ENCODE peak calls at places on chromosomes 2 and 18, in four cellular contexts. T is fibroblast of villous mesenchyme, X is A549, M is NB4. R is an unnamed sample.

GRCh38 chr18:79965119-79965902 is 868 bp downstream of the HSBP1L1 start:
- DNase-seq in T (peak), M (no peak), X (peak), R (peak)

GRCh38 chr2:27573452-27573851 is 9.4 kb upstream of the ZNF512 start:
- DNase-seq in M (no peak), X (no peak), T (peak), R (no peak)

GRCh38 chr2:103285354-103285753 is 523.5 kb downstream of the TMEM182 start:
- DNase-seq in T (no peak), X (no peak), M (no peak), R (no peak)

GRCh38 chr2:232420463-232421188 is 14.0 kb downstream of the ALPG start:
- DNase-seq in T (peak), X (peak), M (no peak), R (no peak)

GRCh38 chr2:71482055-71482454 is 28.7 kb downstream of the DYSF start:
- DNase-seq in T (no peak), X (no peak), M (no peak), R (no peak)

GRCh38 chr2:157261199-157261782 is 3.8 kb downstream of the GALNT5 start:
- DNase-seq in M (peak), X (peak), T (peak), R (peak)

GRCh38 chr2:197548582-197548981 is 32.7 kb downstream of the MOB4 start:
- DNase-seq in X (no peak), T (no peak), M (no peak), R (no peak)

GRCh38 chr2:11778923-11779757 is 32.7 kb downstream of the LPIN1 start:
- DNase-seq in X (peak), T (peak), M (peak), R (peak)

GRCh38 chr2:162282765-162283425 is 35.6 kb downstream of the IFIH1 start:
- DNase-seq in M (no peak), X (no peak), T (peak), R (no peak)

GRCh38 chr2:71071681-71072398 is 3.4 kb downstream of the NAGK start:
- DNase-seq in M (peak), T (peak), X (no peak), R (no peak)

GRCh38 chr2:218733615-218734021 is 23.0 kb downstream of the TTLL4 start:
- DNase-seq in T (peak), X (peak), M (peak), R (no peak)

GRCh38 chr18:22318745-22319407 is 98.8 kb downstream of the CTAGE1 start:
- DNase-seq in M (peak), T (peak), X (no peak), R (no peak)

GRCh38 chr18:22320736-22321135 is 97.0 kb downstream of the CTAGE1 start:
- DNase-seq in M (peak), T (no peak), X (no peak), R (no peak)

GRCh38 chr18:22324191-22325131 is 93.3 kb downstream of the CTAGE1 start:
- DNase-seq in X (no peak), T (peak), M (no peak), R (no peak)

GRCh38 chr18:22322251-22322691 is 95.4 kb downstream of the CTAGE1 start:
- DNase-seq in X (no peak), T (peak), M (no peak), R (no peak)

DNA sequence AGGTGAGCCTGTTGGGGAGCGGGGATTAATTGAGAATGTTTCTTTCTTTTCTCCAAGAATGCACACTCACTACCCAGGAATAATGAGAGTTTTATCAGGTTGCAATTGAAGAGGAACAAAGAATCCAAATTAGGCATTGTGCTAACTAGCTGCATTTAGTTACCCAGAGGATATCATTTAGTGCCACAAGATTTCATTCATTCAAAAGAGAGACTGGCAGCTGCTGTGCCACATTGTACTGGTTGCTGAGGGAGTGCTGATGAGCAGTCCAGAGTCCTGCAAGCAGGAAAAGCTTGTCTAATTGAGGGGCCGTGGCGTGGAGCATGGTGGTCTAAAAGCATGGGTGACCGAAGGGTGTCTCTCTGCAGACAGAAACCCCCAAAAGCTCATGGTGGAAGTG is 97.6 kb downstream of the CTAGE1 start:
- DNase-seq in T (no peak), M (no peak), X (no peak), R (no peak)
- TF ChIP-seq CTCF in T (no peak), M (no peak), X (no peak), R (no peak)

GRCh38 chr2:207768168-207768890 is 1.4 kb downstream of the FZD5 start:
- DNase-seq in T (peak), M (no peak), X (peak), R (no peak)

GRCh38 chr2:207765541-207765940 is 4.2 kb downstream of the FZD5 start:
- DNase-seq in M (no peak), X (no peak), T (no peak), R (no peak)

GRCh38 chr2:207767461-207768167 is 2.1 kb downstream of the FZD5 start:
- DNase-seq in M (no peak), T (no peak), X (peak), R (no peak)

GRCh38 chr2:207765960-207766582 is 3.6 kb downstream of the FZD5 start:
- DNase-seq in M (no peak), T (no peak), X (no peak), R (no peak)

GRCh38 chr2:207766697-207767460 is 2.8 kb downstream of the FZD5 start:
- DNase-seq in T (no peak), X (no peak), M (no peak), R (no peak)
- TF ChIP-seq CTCF in T (no peak), X (no peak), M (no peak), R (no peak)

GRCh38 chr18:12637901-12638633 is 19.8 kb downstream of the SPIRE1 start:
- DNase-seq in M (no peak), T (peak), X (no peak), R (peak)

GRCh38 chr18:12640881-12641200 is 17.1 kb downstream of the SPIRE1 start:
- DNase-seq in X (no peak), M (no peak), T (no peak), R (no peak)

GRCh38 chr18:12637393-12637792 is 20.5 kb downstream of the SPIRE1 start:
- DNase-seq in M (no peak), X (no peak), T (peak), R (no peak)

GRCh38 chr18:12639990-12640880 is 17.7 kb downstream of the SPIRE1 start:
- DNase-seq in M (no peak), T (peak), X (peak), R (peak)

GRCh38 chr18:12638634-12639124 is 19.2 kb downstream of the SPIRE1 start:
- DNase-seq in X (no peak), M (no peak), T (no peak), R (no peak)
- TF ChIP-seq CTCF in X (no peak), M (no peak), T (no peak), R (no peak)

GRCh38 chr2:240437181-240437860 is 1.9 kb downstream of the GPC1 start:
- DNase-seq in M (no peak), X (no peak), T (no peak), R (no peak)
- TF ChIP-seq CTCF in M (no peak), X (no peak), T (no peak), R (no peak)